ENCODE peak calls at places on chromosome 14, in five cellular contexts. R, P, A, X and G are unnamed samples.

GRCh38 chr14:83255015-83255726 is 1721.5 kb upstream of the SEL1L start:
- DNase-seq in P (no peak), X (no peak), R (peak), A (no peak), G (no peak)

GRCh38 chr14:81066672-81067071 is 111.3 kb downstream of the TSHR start:
- DNase-seq in A (no peak), X (no peak), R (no peak), P (no peak), G (no peak)

GRCh38 chr14:55240526-55241178 is 30.6 kb upstream of the FBXO34 start:
- DNase-seq in R (peak), A (no peak), X (no peak), P (peak), G (peak)

GRCh38 chr14:99425272-99425681 is 55.4 kb downstream of the SETD3 start:
- DNase-seq in X (no peak), A (no peak), P (no peak), R (no peak), G (no peak)

GRCh38 chr14:51453869-51454268 is 197.8 kb upstream of the FRMD6 start:
- DNase-seq in P (no peak), X (peak), A (peak), R (no peak), G (no peak)

GRCh38 chr14:99268776-99269510 is 3.1 kb downstream of the BCL11B start:
- DNase-seq in X (no peak), A (no peak), R (no peak), P (no peak), G (no peak)

GRCh38 chr14:54257424-54257823 is 139.4 kb upstream of the CDKN3 start:
- DNase-seq in P (no peak), R (no peak), X (no peak), A (no peak), G (no peak)

GRCh38 chr14:100790785-100791667 is 34.9 kb upstream of the MEG3 start:
- DNase-seq in X (no peak), A (no peak), P (peak), R (no peak), G (no peak)

GRCh38 chr14:68468437-68469207 is 324.2 kb downstream of the ZFP36L1 start:
- DNase-seq in P (no peak), X (no peak), R (peak), A (peak), G (no peak)

GRCh38 chr14:65991124-65991523 is 495.0 kb upstream of the CCDC196 start:
- DNase-seq in A (no peak), P (no peak), X (no peak), R (no peak), G (no peak)